ENCODE peak calls at places on chromosome 7, in five cellular contexts. I, C, M, O and Q are unnamed samples.
A peak's percentile ranks its signal among the peaks of the same experiment; 100 is the strongest.

GRCh38 chr7:124879103-124879502 is 50.5 kb downstream of the POT1 start:
- DNase-seq in I (no peak), C (no peak), M (no peak), O (no peak), Q (no peak)

GRCh38 chr7:98996162-98996552 is 117.8 kb downstream of the TRRAP start:
- DNase-seq in I (peak; percentile 10), C (no peak), M (no peak), O (no peak), Q (no peak)

GRCh38 chr7:28627869-28628268 is 215.6 kb downstream of the CREB5 start:
- DNase-seq in I (no peak), C (no peak), M (no peak), O (no peak), Q (no peak)

GRCh38 chr7:123594813-123595241 is 6.8 kb upstream of the ASB15 start:
- DNase-seq in I (no peak), C (no peak), M (no peak), O (peak; percentile 12), Q (peak; percentile 9)

GRCh38 chr7:159071260-159071659 is 73.4 kb downstream of the VIPR2 start:
- DNase-seq in I (no peak), C (no peak), M (no peak), O (no peak), Q (no peak)

GRCh38 chr7:14639801-14640200 is 262.8 kb downstream of the DGKB start:
- DNase-seq in I (no peak), C (peak; percentile 1), M (no peak), O (no peak), Q (no peak)

GRCh38 chr7:157411580-157411979 is 74.8 kb downstream of the DNAJB6 start:
- DNase-seq in I (no peak), C (peak; percentile 31), M (no peak), O (no peak), Q (no peak)

GRCh38 chr7:68929712-68930395 is 668.4 kb upstream of the AUTS2 start:
- DNase-seq in I (no peak), C (peak; percentile 1), M (peak; percentile 1), O (no peak), Q (no peak)

GRCh38 chr7:8594115-8594514 is 160.7 kb downstream of the NXPH1 start:
- DNase-seq in I (no peak), C (no peak), M (no peak), O (no peak), Q (no peak)

GRCh38 chr7:155589001-155589980 is 42.9 kb upstream of the CNPY1 start:
- DNase-seq in I (no peak), C (no peak), M (no peak), O (no peak), Q (no peak)

GRCh38 chr7:37007731-37008130 is 283.4 kb upstream of the AOAH start:
- DNase-seq in I (no peak), C (no peak), M (no peak), O (no peak), Q (no peak)

GRCh38 chr7:55641273-55641691 is 69.0 kb upstream of the VOPP1 start:
- DNase-seq in I (peak; percentile 61), C (peak; percentile 65), M (peak; percentile 84), O (peak; percentile 34), Q (no peak)

DNA sequence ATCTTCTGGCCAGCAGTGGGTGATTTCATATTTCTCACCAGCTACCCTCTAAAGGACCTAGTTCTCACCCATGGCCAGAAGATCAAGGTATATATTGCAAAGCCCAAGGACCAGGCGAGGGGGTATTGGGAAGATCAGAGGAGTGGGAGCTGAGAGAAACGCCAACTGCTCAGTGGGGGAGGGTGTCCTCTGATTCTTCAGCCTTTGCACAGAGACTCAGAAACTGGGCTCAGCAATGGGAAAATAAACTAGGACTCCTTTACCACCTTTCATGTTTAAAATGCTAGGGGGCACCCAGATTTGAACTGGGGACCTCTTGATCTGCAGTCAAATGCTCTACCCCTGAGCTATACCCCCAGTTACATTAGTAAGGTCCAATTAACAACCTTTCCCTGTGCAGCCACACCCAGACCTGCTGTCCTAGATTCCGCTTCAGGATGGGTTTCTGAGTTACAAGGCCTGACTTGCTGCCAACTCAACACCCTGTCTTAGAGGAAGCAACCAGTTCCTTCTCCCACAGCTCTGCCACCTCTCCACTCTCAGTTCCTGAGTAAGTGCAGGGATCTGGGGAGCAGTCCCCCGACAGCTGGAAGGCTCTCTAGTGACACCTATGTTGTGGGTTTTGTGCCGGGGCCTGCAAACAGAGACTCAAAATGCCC is 93.5 kb downstream of the ZNF783 start:
- DNase-seq in I (no peak), C (peak; percentile 43), M (peak; percentile 39), O (no peak), Q (no peak)
- TF ChIP-seq CTCF in I (no peak), C (no peak), M (no peak), O (no peak), Q (no peak)

GRCh38 chr7:85535974-85536729 is 349.3 kb upstream of the SEMA3D start:
- DNase-seq in I (no peak), C (no peak), M (no peak), O (no peak), Q (no peak)
- TF ChIP-seq CTCF in I (no peak), C (no peak), M (no peak), O (no peak), Q (no peak)

GRCh38 chr7:139745330-139746143 is 32.3 kb downstream of the HIPK2 start:
- DNase-seq in I (peak; percentile 26), C (no peak), M (peak; percentile 65), O (no peak), Q (no peak)
- TF ChIP-seq CTCF in I (no peak), C (no peak), M (no peak), O (no peak), Q (no peak)

GRCh38 chr7:47759056-47759706 is 177.3 kb upstream of the TNS3 start:
- DNase-seq in I (no peak), C (peak; percentile 26), M (peak; percentile 40), O (no peak), Q (no peak)
- TF ChIP-seq CTCF in I (no peak), C (no peak), M (peak; percentile 19), O (no peak), Q (peak; percentile 23)

DNA sequence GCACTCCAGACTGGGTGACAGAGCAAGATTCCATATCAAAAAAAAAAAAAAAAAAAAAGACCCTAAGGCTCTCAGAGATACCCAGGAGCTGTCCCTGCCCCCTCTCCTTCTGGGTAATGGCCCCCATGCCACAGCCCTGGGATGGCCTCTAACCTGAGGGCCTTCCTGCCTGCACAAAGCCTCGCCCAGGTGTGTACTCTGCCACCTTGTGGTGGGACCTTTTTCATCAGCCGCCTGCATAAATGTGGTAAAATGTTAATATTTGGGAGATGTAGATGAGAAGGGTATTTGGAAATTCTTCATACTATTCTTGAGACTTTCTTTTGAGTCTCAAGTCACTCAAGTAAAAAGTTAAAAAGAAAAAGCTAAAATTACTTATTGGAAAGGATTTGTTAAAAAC is 46.3 kb upstream of the RNF216 start:
- DNase-seq in I (peak; percentile 37), C (no peak), M (peak; percentile 15), O (peak; percentile 43), Q (no peak)
- TF ChIP-seq CTCF in I (peak; percentile 17), C (peak; percentile 63), M (peak; percentile 52), O (peak; percentile 69), Q (peak; percentile 55)

GRCh38 chr7:116953727-116954442 is 584 bp downstream of the ST7 start:
- DNase-seq in I (peak; percentile 74), C (peak; percentile 62), M (peak; percentile 86), O (peak; percentile 56), Q (peak; percentile 48)
- TF ChIP-seq CTCF in I (no peak), C (no peak), M (no peak), O (no peak), Q (no peak)